ENCODE peak calls at places on chromosomes 13 and 19, in seven cellular contexts. X is lower lobe of right lung; Z is Panc1; M is pancreas; I is SK-N-SH treated with all-trans-retinoic acid at 6 μM for 48 hours; S is activated CD8-positive, alpha-beta memory T cell treated with anti-CD3 and anti-CD28 coated beads, Interleukin-2, amount 10 ng/mL, durations not matched to agents 7 days and 5 days; V is T-cell. Q is an unnamed sample.

GRCh38 chr13:63586467-63586866 is 2170.8 kb upstream of the PCDH20 start:
- ATAC-seq in Z (no peak), M (no peak), S (no peak), X (no peak), I (no peak), V (no peak), Q (no peak)

GRCh38 chr13:31433756-31434155 is 234.0 kb downstream of the B3GLCT start:
- ATAC-seq in V (no peak), Z (no peak), I (no peak), M (no peak), S (no peak), X (no peak), Q (no peak)

GRCh38 chr13:32060319-32060924 is 28.8 kb downstream of the FRY start:
- ATAC-seq in Z (no peak), S (no peak), I (no peak), X (no peak), M (peak; percentile 37), V (no peak), Q (no peak)

GRCh38 chr19:11373166-11373884 is 1.1 kb upstream of the SWSAP1 start:
- ATAC-seq in S (no peak), I (no peak), V (no peak), Z (no peak), M (no peak), X (no peak), Q (no peak)

GRCh38 chr19:15551183-15552004 is 43.1 kb downstream of the CYP4F22 start:
- ATAC-seq in Z (peak; percentile 64), V (peak; percentile 66), I (peak; percentile 28), M (peak; percentile 37), X (peak; percentile 33), S (peak; percentile 59), Q (peak; percentile 38)

GRCh38 chr19:47438793-47439220 is 19.5 kb upstream of the MEIS3 start:
- ATAC-seq in I (no peak), X (no peak), V (no peak), S (no peak), M (peak; percentile 25), Z (no peak), Q (no peak)

GRCh38 chr13:41345921-41346589 is 35.0 kb downstream of the NAA16 start:
- ATAC-seq in V (no peak), X (no peak), S (no peak), M (peak; percentile 34), Z (no peak), I (no peak), Q (no peak)

GRCh38 chr19:38304352-38304865 is 358 bp downstream of the C19orf33 start:
- ATAC-seq in I (no peak), V (no peak), X (peak; percentile 13), S (no peak), Z (peak; percentile 5), M (no peak), Q (peak; percentile 3)

GRCh38 chr19:738509-739128 is 12.3 kb upstream of the MISP start:
- ATAC-seq in S (no peak), M (no peak), X (no peak), I (no peak), V (no peak), Z (no peak), Q (no peak)